ENCODE peak calls at places on chromosomes 16 and 17, in four cellular contexts. One of them, this sample, is unnamed.
A peak's percentile ranks its signal among the peaks of the same experiment; 100 is the strongest.

GRCh38 chr16:66905633-66906539 is 12.8 kb downstream of the CDH16 start:
- DNase-seq in CD8-positive, alpha-beta T cell: peak; percentile 38
- DNase-seq in ovary: peak; percentile 68
- DNase-seq in colonic mucosa: peak; percentile 90
- DNase-seq in this sample: no peak

GRCh38 chr16:2724088-2724676 is 4.2 kb upstream of the PRSS27 start:
- DNase-seq in CD8-positive, alpha-beta T cell: no peak
- DNase-seq in ovary: no peak
- DNase-seq in colonic mucosa: no peak
- DNase-seq in this sample: no peak

GRCh38 chr17:68057531-68057952 is 22.0 kb downstream of the KPNA2 start:
- DNase-seq in ovary: no peak
- DNase-seq in CD8-positive, alpha-beta T cell: peak; percentile 55
- DNase-seq in colonic mucosa: peak; percentile 46
- DNase-seq in this sample: peak; percentile 54

GRCh38 chr16:27230562-27230991 is 27.3 kb downstream of the KDM8 start:
- DNase-seq in colonic mucosa: peak; percentile 91
- DNase-seq in ovary: no peak
- DNase-seq in CD8-positive, alpha-beta T cell: peak; percentile 88
- DNase-seq in this sample: peak; percentile 94

GRCh38 chr16:83890359-83890758 is 8.6 kb upstream of the MLYCD start:
- DNase-seq in ovary: no peak
- DNase-seq in CD8-positive, alpha-beta T cell: no peak
- DNase-seq in colonic mucosa: no peak
- DNase-seq in this sample: no peak

GRCh38 chr16:29811170-29811895 is 660 bp upstream of the PRRT2 start:
- DNase-seq in CD8-positive, alpha-beta T cell: peak; percentile 65
- DNase-seq in ovary: peak; percentile 98
- DNase-seq in colonic mucosa: peak; percentile 97
- DNase-seq in this sample: peak; percentile 91

GRCh38 chr17:885971-886571 is 93.5 kb downstream of the NXN start:
- DNase-seq in CD8-positive, alpha-beta T cell: no peak
- DNase-seq in ovary: peak; percentile 88
- DNase-seq in colonic mucosa: peak; percentile 45
- DNase-seq in this sample: no peak

GRCh38 chr16:48608452-48608851 is 1.5 kb downstream of the N4BP1 start:
- DNase-seq in CD8-positive, alpha-beta T cell: peak; percentile 31
- DNase-seq in ovary: no peak
- DNase-seq in colonic mucosa: no peak
- DNase-seq in this sample: peak; percentile 58

GRCh38 chr16:30361180-30361579 is 6.1 kb upstream of the CD2BP2 start:
- DNase-seq in ovary: no peak
- DNase-seq in CD8-positive, alpha-beta T cell: no peak
- DNase-seq in colonic mucosa: no peak
- DNase-seq in this sample: no peak

GRCh38 chr16:2497641-2498040 is 16.1 kb upstream of the ATP6V0C start:
- DNase-seq in ovary: no peak
- DNase-seq in colonic mucosa: no peak
- DNase-seq in CD8-positive, alpha-beta T cell: no peak
- DNase-seq in this sample: no peak